ENCODE peak calls at places on chromosomes 3 and 15, in six cellular contexts. One of them, this sample, is unnamed.

GRCh38 chr3:132629928-132630327 is 29.7 kb downstream of the ACAD11 start:
- DNase-seq in keratinocyte: no peak
- DNase-seq in HepG2: no peak
- DNase-seq in coronary artery: no peak
- DNase-seq in Panc1: no peak
- DNase-seq in adrenal gland: no peak
- DNase-seq in this sample: no peak

GRCh38 chr15:51051776-51052175 is 42.9 kb downstream of the TNFAIP8L3 start:
- DNase-seq in coronary artery: no peak
- DNase-seq in keratinocyte: no peak
- DNase-seq in HepG2: no peak
- DNase-seq in adrenal gland: no peak
- DNase-seq in Panc1: no peak
- DNase-seq in this sample: no peak

GRCh38 chr3:124878561-124879394 is 8.4 kb downstream of the ITGB5 start:
- DNase-seq in HepG2: peak
- DNase-seq in coronary artery: peak
- DNase-seq in keratinocyte: peak
- DNase-seq in adrenal gland: peak
- DNase-seq in Panc1: peak
- DNase-seq in this sample: peak

GRCh38 chr3:71050521-71051258 is 532.8 kb downstream of the FOXP1 start:
- DNase-seq in coronary artery: no peak
- DNase-seq in keratinocyte: no peak
- DNase-seq in adrenal gland: no peak
- DNase-seq in Panc1: no peak
- DNase-seq in HepG2: peak
- DNase-seq in this sample: no peak

GRCh38 chr3:56055616-56056350 is 412.5 kb downstream of the ERC2 start:
- DNase-seq in HepG2: no peak
- DNase-seq in coronary artery: no peak
- DNase-seq in keratinocyte: no peak
- DNase-seq in Panc1: no peak
- DNase-seq in adrenal gland: no peak
- DNase-seq in this sample: no peak

GRCh38 chr3:10932596-10932995 is 60.0 kb upstream of the SLC6A1 start:
- DNase-seq in Panc1: no peak
- DNase-seq in HepG2: no peak
- DNase-seq in keratinocyte: no peak
- DNase-seq in adrenal gland: no peak
- DNase-seq in coronary artery: no peak
- DNase-seq in this sample: no peak

GRCh38 chr15:92073044-92073785 is 219.7 kb downstream of the SLCO3A1 start:
- DNase-seq in adrenal gland: no peak
- DNase-seq in keratinocyte: no peak
- DNase-seq in coronary artery: no peak
- DNase-seq in HepG2: no peak
- DNase-seq in Panc1: no peak
- DNase-seq in this sample: no peak

GRCh38 chr3:12192173-12192572 is 33.5 kb upstream of the TIMP4 start:
- DNase-seq in coronary artery: no peak
- DNase-seq in HepG2: no peak
- DNase-seq in Panc1: no peak
- DNase-seq in adrenal gland: no peak
- DNase-seq in keratinocyte: no peak
- DNase-seq in this sample: no peak

GRCh38 chr3:3800685-3801509 is 1.7 kb downstream of the LRRN1 start:
- DNase-seq in Panc1: no peak
- DNase-seq in HepG2: no peak
- DNase-seq in keratinocyte: no peak
- DNase-seq in adrenal gland: no peak
- DNase-seq in coronary artery: no peak
- DNase-seq in this sample: no peak

GRCh38 chr3:111321786-111322185 is 220.2 kb upstream of the CD96 start:
- DNase-seq in adrenal gland: no peak
- DNase-seq in coronary artery: no peak
- DNase-seq in keratinocyte: no peak
- DNase-seq in HepG2: no peak
- DNase-seq in Panc1: no peak
- DNase-seq in this sample: no peak

GRCh38 chr3:170977911-170978310 is 48.6 kb downstream of the SLC2A2 start:
- DNase-seq in adrenal gland: no peak
- DNase-seq in coronary artery: no peak
- DNase-seq in keratinocyte: no peak
- DNase-seq in Panc1: no peak
- DNase-seq in HepG2: no peak
- DNase-seq in this sample: peak

GRCh38 chr15:49674370-49674769 is 53.5 kb downstream of the DTWD1 start:
- DNase-seq in HepG2: no peak
- DNase-seq in keratinocyte: no peak
- DNase-seq in Panc1: no peak
- DNase-seq in adrenal gland: no peak
- DNase-seq in coronary artery: no peak
- DNase-seq in this sample: no peak

GRCh38 chr15:40314723-40315276 is 7.1 kb upstream of the PLCB2 start:
- DNase-seq in HepG2: no peak
- DNase-seq in coronary artery: no peak
- DNase-seq in adrenal gland: no peak
- DNase-seq in Panc1: no peak
- DNase-seq in keratinocyte: no peak
- DNase-seq in this sample: no peak

GRCh38 chr15:39145854-39146253 is 435.0 kb upstream of the THBS1 start:
- DNase-seq in adrenal gland: no peak
- DNase-seq in HepG2: no peak
- DNase-seq in Panc1: no peak
- DNase-seq in coronary artery: no peak
- DNase-seq in keratinocyte: no peak
- DNase-seq in this sample: no peak

GRCh38 chr3:53570709-53571108 is 76.3 kb downstream of the CACNA1D start:
- DNase-seq in Panc1: peak
- DNase-seq in coronary artery: no peak
- DNase-seq in adrenal gland: peak
- DNase-seq in HepG2: no peak
- DNase-seq in keratinocyte: no peak
- DNase-seq in this sample: no peak

GRCh38 chr3:100105536-100105935 is 8.8 kb downstream of the FILIP1L start:
- DNase-seq in HepG2: no peak
- DNase-seq in keratinocyte: no peak
- DNase-seq in adrenal gland: no peak
- DNase-seq in coronary artery: no peak
- DNase-seq in Panc1: no peak
- DNase-seq in this sample: no peak

GRCh38 chr3:72494076-72495000 is 353.9 kb downstream of the SHQ1 start:
- DNase-seq in coronary artery: no peak
- DNase-seq in adrenal gland: no peak
- DNase-seq in keratinocyte: no peak
- DNase-seq in HepG2: no peak
- DNase-seq in Panc1: no peak
- DNase-seq in this sample: no peak

GRCh38 chr3:24245056-24245455 is 249.6 kb downstream of the THRB start:
- DNase-seq in keratinocyte: no peak
- DNase-seq in Panc1: no peak
- DNase-seq in coronary artery: no peak
- DNase-seq in adrenal gland: no peak
- DNase-seq in HepG2: no peak
- DNase-seq in this sample: no peak

GRCh38 chr3:183357564-183358079 is 70.8 kb downstream of the MCF2L2 start:
- DNase-seq in coronary artery: no peak
- DNase-seq in adrenal gland: no peak
- DNase-seq in keratinocyte: no peak
- DNase-seq in HepG2: no peak
- DNase-seq in Panc1: no peak
- DNase-seq in this sample: no peak

GRCh38 chr15:89496155-89497098 is at the start of gene RHCG:
- DNase-seq in HepG2: peak
- DNase-seq in keratinocyte: no peak
- DNase-seq in coronary artery: peak
- DNase-seq in adrenal gland: no peak
- DNase-seq in Panc1: no peak
- DNase-seq in this sample: peak

GRCh38 chr3:55333923-55334322 is 153.2 kb downstream of the WNT5A start:
- DNase-seq in keratinocyte: no peak
- DNase-seq in coronary artery: no peak
- DNase-seq in adrenal gland: no peak
- DNase-seq in Panc1: no peak
- DNase-seq in HepG2: no peak
- DNase-seq in this sample: peak

GRCh38 chr3:107690522-107691138 is 167.9 kb downstream of the BBX start:
- DNase-seq in coronary artery: no peak
- DNase-seq in keratinocyte: no peak
- DNase-seq in Panc1: peak
- DNase-seq in adrenal gland: no peak
- DNase-seq in HepG2: peak
- DNase-seq in this sample: peak

GRCh38 chr3:9207076-9207763 is 42.2 kb downstream of the SRGAP3 start:
- DNase-seq in adrenal gland: no peak
- DNase-seq in HepG2: no peak
- DNase-seq in coronary artery: no peak
- DNase-seq in keratinocyte: no peak
- DNase-seq in Panc1: no peak
- DNase-seq in this sample: no peak

GRCh38 chr3:62727576-62727975 is 147.6 kb downstream of the CADPS start:
- DNase-seq in HepG2: no peak
- DNase-seq in adrenal gland: no peak
- DNase-seq in coronary artery: no peak
- DNase-seq in Panc1: no peak
- DNase-seq in keratinocyte: peak
- DNase-seq in this sample: no peak

GRCh38 chr3:10758304-10759037 is 57.6 kb upstream of the SLC6A11 start:
- DNase-seq in keratinocyte: peak
- DNase-seq in Panc1: peak
- DNase-seq in HepG2: peak
- DNase-seq in adrenal gland: peak
- DNase-seq in coronary artery: no peak
- DNase-seq in this sample: peak

GRCh38 chr3:116388867-116389385 is 56.4 kb downstream of the LSAMP start:
- DNase-seq in coronary artery: no peak
- DNase-seq in Panc1: no peak
- DNase-seq in keratinocyte: no peak
- DNase-seq in adrenal gland: no peak
- DNase-seq in HepG2: no peak
- DNase-seq in this sample: no peak

GRCh38 chr3:71305246-71306206 is 278.0 kb downstream of the FOXP1 start:
- DNase-seq in HepG2: peak
- DNase-seq in keratinocyte: no peak
- DNase-seq in Panc1: no peak
- DNase-seq in adrenal gland: no peak
- DNase-seq in coronary artery: no peak
- DNase-seq in this sample: peak

DNA sequence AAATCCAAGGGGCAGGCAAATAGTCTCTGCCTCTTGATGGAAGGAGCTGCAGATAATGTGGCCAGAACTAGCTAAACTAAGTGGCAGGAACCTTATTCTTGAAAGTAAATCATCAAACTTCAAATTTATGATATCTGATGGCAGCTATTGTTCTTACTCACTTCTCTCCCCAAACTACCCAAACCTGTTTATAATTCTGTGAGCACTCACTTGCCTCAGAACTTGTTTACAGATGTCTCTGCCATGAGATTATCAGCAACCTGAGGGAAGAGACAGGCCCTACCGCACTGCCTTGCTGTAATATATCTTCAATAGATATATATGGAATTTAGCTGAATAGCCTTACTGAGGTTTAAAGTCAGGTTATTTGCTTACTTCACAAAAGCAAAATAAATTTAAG is 2.2 kb upstream of the B3GALNT1 start:
- DNase-seq in coronary artery: no peak
- DNase-seq in keratinocyte: no peak
- DNase-seq in Panc1: no peak
- DNase-seq in adrenal gland: no peak
- DNase-seq in HepG2: no peak
- DNase-seq in this sample: no peak
- H3K27ac ChIP-seq in coronary artery: no peak
- H3K27ac ChIP-seq in keratinocyte: no peak
- H3K27ac ChIP-seq in Panc1: no peak
- H3K27ac ChIP-seq in adrenal gland: no peak
- H3K27ac ChIP-seq in HepG2: no peak
- H3K27ac ChIP-seq in this sample: no peak

DNA sequence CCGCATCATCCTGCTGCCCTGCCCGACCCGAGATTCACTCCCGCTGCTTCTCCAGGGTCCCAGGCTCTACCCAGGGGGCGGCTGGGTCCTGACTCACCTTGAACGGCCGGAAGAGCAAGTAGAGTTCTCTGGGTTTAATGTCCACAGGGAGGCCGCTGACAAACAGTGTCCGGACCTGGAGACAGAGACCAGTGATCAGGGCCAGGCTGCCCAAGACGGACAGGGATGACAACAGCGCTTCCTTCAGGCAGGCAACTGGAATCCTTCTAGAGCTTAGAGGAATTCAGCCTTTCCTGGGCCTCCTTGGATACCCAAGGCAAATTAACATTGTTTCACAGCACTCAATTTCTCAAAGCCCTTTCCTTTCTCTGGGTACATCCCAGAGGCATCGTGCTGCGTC is 23.9 kb downstream of the RBPMS2 start:
- DNase-seq in Panc1: no peak
- DNase-seq in HepG2: no peak
- DNase-seq in coronary artery: no peak
- DNase-seq in keratinocyte: no peak
- DNase-seq in adrenal gland: no peak
- DNase-seq in this sample: no peak
- TF ChIP-seq CTCF in Panc1: no peak
- TF ChIP-seq CTCF in HepG2: peak
- TF ChIP-seq CTCF in coronary artery: no peak
- TF ChIP-seq CTCF in keratinocyte: no peak
- TF ChIP-seq CTCF in adrenal gland: no peak
- TF ChIP-seq CTCF in this sample: no peak

DNA sequence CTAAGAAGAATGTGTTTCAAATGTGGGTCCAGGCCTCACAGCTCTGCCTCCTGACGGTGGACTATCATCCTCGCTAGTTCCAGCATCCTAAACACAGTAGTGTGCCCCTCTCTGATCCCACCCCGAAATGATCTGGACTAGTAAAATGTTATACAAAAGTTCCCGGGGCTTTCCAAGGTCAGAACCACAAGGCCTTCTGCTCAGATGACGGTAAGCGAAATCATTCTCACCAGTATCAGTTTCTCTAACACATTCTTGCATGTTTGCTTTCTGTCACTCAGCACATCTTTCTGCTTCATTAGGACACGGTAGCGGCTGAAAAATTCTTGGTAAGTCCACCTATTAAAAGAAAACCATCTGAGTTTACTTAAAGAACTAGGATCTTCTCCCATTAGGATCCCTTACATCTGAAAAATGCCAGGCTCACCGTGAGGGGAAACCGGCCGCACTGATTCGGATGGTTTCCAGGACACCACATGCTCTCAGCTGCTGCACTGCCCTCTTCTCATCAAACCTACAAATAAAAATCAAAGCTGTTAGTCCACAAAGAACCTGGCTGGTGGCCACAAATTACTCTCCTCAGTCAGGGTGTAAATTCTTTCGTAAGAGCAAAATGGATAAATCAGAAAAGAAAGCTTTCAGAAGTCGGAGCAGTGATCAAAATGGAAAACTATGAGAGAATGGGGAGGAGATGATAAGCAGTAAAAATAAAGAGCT is 83.9 kb upstream of the MYO5C start:
- DNase-seq in keratinocyte: no peak
- DNase-seq in adrenal gland: no peak
- DNase-seq in HepG2: no peak
- DNase-seq in coronary artery: no peak
- DNase-seq in Panc1: no peak
- DNase-seq in this sample: no peak
- H3K27ac ChIP-seq in keratinocyte: no peak
- H3K27ac ChIP-seq in adrenal gland: no peak
- H3K27ac ChIP-seq in HepG2: no peak
- H3K27ac ChIP-seq in coronary artery: no peak
- H3K27ac ChIP-seq in Panc1: no peak
- H3K27ac ChIP-seq in this sample: no peak

GRCh38 chr3:101861978-101862421 is 12.7 kb downstream of the NFKBIZ start:
- DNase-seq in coronary artery: no peak
- DNase-seq in adrenal gland: no peak
- DNase-seq in keratinocyte: no peak
- DNase-seq in Panc1: no peak
- DNase-seq in HepG2: no peak
- DNase-seq in this sample: no peak
- TF ChIP-seq CTCF in coronary artery: no peak
- TF ChIP-seq CTCF in adrenal gland: no peak
- TF ChIP-seq CTCF in keratinocyte: no peak
- TF ChIP-seq CTCF in Panc1: no peak
- TF ChIP-seq CTCF in HepG2: no peak
- TF ChIP-seq CTCF in this sample: no peak